ENCODE peak calls at places on chromosomes 4 and X, in nine cellular contexts. One of them, this sample, is unnamed. For H3K4me1, the result is how much of the 10 kb centered on the place peaks cover.

GRCh38 chr4:114378306-114378903 is 220.2 kb upstream of the UGT8 start:
- DNase-seq in H9: no peak
- DNase-seq in aorta: no peak
- DNase-seq in left lung: no peak
- DNase-seq in stomach: no peak
- DNase-seq in foreskin keratinocyte: no peak
- DNase-seq in vagina: no peak
- DNase-seq in psoas muscle: no peak
- DNase-seq in prostate gland: peak
- DNase-seq in this sample: peak

GRCh38 chr4:62640296-62640695 is 1440.2 kb downstream of the ADGRL3 start:
- DNase-seq in H9: no peak
- DNase-seq in aorta: no peak
- DNase-seq in left lung: no peak
- DNase-seq in stomach: no peak
- DNase-seq in foreskin keratinocyte: peak
- DNase-seq in vagina: no peak
- DNase-seq in psoas muscle: no peak
- DNase-seq in prostate gland: no peak
- DNase-seq in this sample: peak

GRCh38 chr4:99859618-99860017 is 34.6 kb downstream of the LAMTOR3 start:
- DNase-seq in H9: no peak
- DNase-seq in aorta: no peak
- DNase-seq in left lung: no peak
- DNase-seq in stomach: no peak
- DNase-seq in foreskin keratinocyte: no peak
- DNase-seq in vagina: no peak
- DNase-seq in psoas muscle: no peak
- DNase-seq in prostate gland: no peak
- DNase-seq in this sample: no peak

GRCh38 chr4:54664400-54664799 is 6.6 kb downstream of the KIT start:
- DNase-seq in H9: no peak
- DNase-seq in aorta: no peak
- DNase-seq in left lung: no peak
- DNase-seq in stomach: no peak
- DNase-seq in foreskin keratinocyte: no peak
- DNase-seq in vagina: no peak
- DNase-seq in psoas muscle: no peak
- DNase-seq in prostate gland: no peak
- DNase-seq in this sample: no peak

GRCh38 chr4:159283697-159284492 is 181.0 kb downstream of the RAPGEF2 start:
- DNase-seq in H9: no peak
- DNase-seq in aorta: no peak
- DNase-seq in left lung: no peak
- DNase-seq in stomach: no peak
- DNase-seq in foreskin keratinocyte: peak
- DNase-seq in vagina: no peak
- DNase-seq in psoas muscle: no peak
- DNase-seq in prostate gland: no peak
- DNase-seq in this sample: peak

GRCh38 chrX:101257448-101258259 is 33.5 kb downstream of the TAF7L start:
- DNase-seq in H9: no peak
- DNase-seq in aorta: no peak
- DNase-seq in left lung: no peak
- DNase-seq in stomach: no peak
- DNase-seq in foreskin keratinocyte: no peak
- DNase-seq in vagina: no peak
- DNase-seq in psoas muscle: no peak
- DNase-seq in prostate gland: no peak
- DNase-seq in this sample: peak

GRCh38 chr4:79402452-79402851 is 5.6 kb downstream of the GK2 start:
- DNase-seq in H9: no peak
- DNase-seq in aorta: no peak
- DNase-seq in left lung: no peak
- DNase-seq in stomach: no peak
- DNase-seq in foreskin keratinocyte: no peak
- DNase-seq in vagina: no peak
- DNase-seq in psoas muscle: no peak
- DNase-seq in prostate gland: no peak
- DNase-seq in this sample: no peak

GRCh38 chr4:85734446-85734845 is 259.5 kb downstream of the ARHGAP24 start:
- DNase-seq in H9: no peak
- DNase-seq in aorta: no peak
- DNase-seq in left lung: no peak
- DNase-seq in stomach: no peak
- DNase-seq in foreskin keratinocyte: no peak
- DNase-seq in vagina: no peak
- DNase-seq in psoas muscle: no peak
- DNase-seq in prostate gland: no peak
- DNase-seq in this sample: peak

GRCh38 chr4:77157859-77158486 is 966 bp downstream of the CCNG2 start:
- DNase-seq in H9: peak
- DNase-seq in aorta: peak
- DNase-seq in left lung: peak
- DNase-seq in stomach: peak
- DNase-seq in foreskin keratinocyte: peak
- DNase-seq in vagina: peak
- DNase-seq in psoas muscle: peak
- DNase-seq in prostate gland: peak
- DNase-seq in this sample: peak

GRCh38 chr4:7565483-7565882 is 130.8 kb upstream of the PSAPL1 start:
- DNase-seq in H9: no peak
- DNase-seq in aorta: no peak
- DNase-seq in left lung: no peak
- DNase-seq in stomach: no peak
- DNase-seq in foreskin keratinocyte: no peak
- DNase-seq in vagina: no peak
- DNase-seq in psoas muscle: no peak
- DNase-seq in prostate gland: no peak
- DNase-seq in this sample: no peak

GRCh38 chr4:7573692-7574091 is 139.0 kb upstream of the PSAPL1 start:
- DNase-seq in H9: no peak
- DNase-seq in aorta: no peak
- DNase-seq in left lung: no peak
- DNase-seq in stomach: no peak
- DNase-seq in foreskin keratinocyte: no peak
- DNase-seq in vagina: no peak
- DNase-seq in psoas muscle: no peak
- DNase-seq in prostate gland: no peak
- DNase-seq in this sample: no peak

GRCh38 chr4:7571001-7571400 is 136.3 kb upstream of the PSAPL1 start:
- DNase-seq in H9: no peak
- DNase-seq in aorta: no peak
- DNase-seq in left lung: no peak
- DNase-seq in stomach: no peak
- DNase-seq in foreskin keratinocyte: no peak
- DNase-seq in vagina: no peak
- DNase-seq in psoas muscle: no peak
- DNase-seq in prostate gland: no peak
- DNase-seq in this sample: no peak

GRCh38 chr4:7571736-7572135 is 137.0 kb upstream of the PSAPL1 start:
- DNase-seq in H9: no peak
- DNase-seq in aorta: no peak
- DNase-seq in left lung: no peak
- DNase-seq in stomach: no peak
- DNase-seq in foreskin keratinocyte: no peak
- DNase-seq in vagina: no peak
- DNase-seq in psoas muscle: no peak
- DNase-seq in prostate gland: no peak
- DNase-seq in this sample: no peak

DNA sequence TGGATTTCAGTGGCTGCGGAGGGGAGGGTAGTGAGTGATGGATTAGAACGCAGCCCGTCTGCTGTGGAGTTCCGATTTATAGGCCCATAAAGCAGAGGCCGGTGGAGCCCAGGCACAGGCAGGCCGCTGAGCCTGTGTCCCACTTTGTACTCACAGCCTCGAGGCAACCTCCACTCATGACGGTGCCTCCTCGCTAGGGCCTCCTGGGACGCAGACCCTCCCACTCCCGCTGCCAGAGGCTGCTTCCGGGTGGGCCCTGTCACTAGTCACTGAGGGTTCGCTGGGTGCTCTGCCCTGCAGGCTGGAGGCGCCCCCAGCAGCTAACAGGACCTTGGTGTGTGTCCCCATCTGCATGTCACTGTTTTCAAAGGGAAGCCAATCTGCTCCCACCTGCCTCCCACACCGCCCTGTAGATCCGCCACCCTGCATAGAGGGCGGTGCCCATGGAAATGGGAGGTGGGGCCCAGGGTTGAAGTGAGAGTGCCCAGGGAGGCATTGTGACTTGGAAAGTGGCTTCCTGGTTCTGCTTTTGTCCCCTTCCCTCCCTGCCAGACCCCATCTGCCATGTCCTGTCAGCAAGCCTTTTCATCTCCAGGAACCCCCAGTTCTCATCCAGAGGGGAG is 135.5 kb upstream of the PSAPL1 start:
- DNase-seq in H9: no peak
- DNase-seq in aorta: no peak
- DNase-seq in left lung: no peak
- DNase-seq in stomach: no peak
- DNase-seq in foreskin keratinocyte: no peak
- DNase-seq in vagina: no peak
- DNase-seq in psoas muscle: no peak
- DNase-seq in prostate gland: no peak
- DNase-seq in this sample: no peak
- H3K27ac ChIP-seq in H9: no peak
- H3K27ac ChIP-seq in aorta: no peak
- H3K27ac ChIP-seq in left lung: no peak
- H3K27ac ChIP-seq in stomach: no peak
- H3K27ac ChIP-seq in foreskin keratinocyte: no peak
- H3K27ac ChIP-seq in vagina: no peak
- H3K27ac ChIP-seq in psoas muscle: no peak
- H3K27ac ChIP-seq in prostate gland: no peak
- H3K27ac ChIP-seq in this sample: no peak

GRCh38 chrX:24149346-24150050 is at the start of gene ZFX:
- DNase-seq in H9: peak
- DNase-seq in aorta: peak
- DNase-seq in left lung: peak
- DNase-seq in stomach: peak
- DNase-seq in foreskin keratinocyte: no peak
- DNase-seq in vagina: no peak
- DNase-seq in psoas muscle: peak
- DNase-seq in prostate gland: peak
- DNase-seq in this sample: peak
- H3K4me1 ChIP-seq in H9: under half
- H3K4me1 ChIP-seq in aorta: under half
- H3K4me1 ChIP-seq in left lung: under half
- H3K4me1 ChIP-seq in stomach: half or more
- H3K4me1 ChIP-seq in foreskin keratinocyte: under half
- H3K4me1 ChIP-seq in vagina: half or more
- H3K4me1 ChIP-seq in psoas muscle: half or more
- H3K4me1 ChIP-seq in prostate gland: under half
- H3K4me1 ChIP-seq in this sample: under half

GRCh38 chr4:151408380-151408629 is 671 bp upstream of the FHIP1A start:
- DNase-seq in H9: no peak
- DNase-seq in aorta: no peak
- DNase-seq in left lung: no peak
- DNase-seq in stomach: no peak
- DNase-seq in foreskin keratinocyte: no peak
- DNase-seq in vagina: no peak
- DNase-seq in psoas muscle: no peak
- DNase-seq in prostate gland: no peak
- DNase-seq in this sample: no peak
- H3K27ac ChIP-seq in H9: peak
- H3K27ac ChIP-seq in aorta: no peak
- H3K27ac ChIP-seq in left lung: peak
- H3K27ac ChIP-seq in stomach: peak
- H3K27ac ChIP-seq in foreskin keratinocyte: peak
- H3K27ac ChIP-seq in vagina: peak
- H3K27ac ChIP-seq in psoas muscle: peak
- H3K27ac ChIP-seq in prostate gland: peak
- H3K27ac ChIP-seq in this sample: no peak

GRCh38 chr4:1248262-1249147 is at the start of gene CTBP1:
- DNase-seq in H9: peak
- DNase-seq in aorta: peak
- DNase-seq in left lung: peak
- DNase-seq in stomach: peak
- DNase-seq in foreskin keratinocyte: peak
- DNase-seq in vagina: peak
- DNase-seq in psoas muscle: peak
- DNase-seq in prostate gland: peak
- DNase-seq in this sample: peak

GRCh38 chr4:1250921-1251772 is 2.2 kb upstream of the CTBP1 start:
- DNase-seq in H9: no peak
- DNase-seq in aorta: peak
- DNase-seq in left lung: no peak
- DNase-seq in stomach: no peak
- DNase-seq in foreskin keratinocyte: no peak
- DNase-seq in vagina: no peak
- DNase-seq in psoas muscle: peak
- DNase-seq in prostate gland: no peak
- DNase-seq in this sample: no peak

GRCh38 chr4:1249148-1249730 is 309 bp upstream of the CTBP1 start:
- DNase-seq in H9: peak
- DNase-seq in aorta: peak
- DNase-seq in left lung: peak
- DNase-seq in stomach: peak
- DNase-seq in foreskin keratinocyte: no peak
- DNase-seq in vagina: peak
- DNase-seq in psoas muscle: peak
- DNase-seq in prostate gland: peak
- DNase-seq in this sample: peak

GRCh38 chr4:1250527-1250812 is 1.5 kb upstream of the CTBP1 start:
- DNase-seq in H9: no peak
- DNase-seq in aorta: peak
- DNase-seq in left lung: no peak
- DNase-seq in stomach: no peak
- DNase-seq in foreskin keratinocyte: no peak
- DNase-seq in vagina: peak
- DNase-seq in psoas muscle: peak
- DNase-seq in prostate gland: no peak
- DNase-seq in this sample: no peak

DNA sequence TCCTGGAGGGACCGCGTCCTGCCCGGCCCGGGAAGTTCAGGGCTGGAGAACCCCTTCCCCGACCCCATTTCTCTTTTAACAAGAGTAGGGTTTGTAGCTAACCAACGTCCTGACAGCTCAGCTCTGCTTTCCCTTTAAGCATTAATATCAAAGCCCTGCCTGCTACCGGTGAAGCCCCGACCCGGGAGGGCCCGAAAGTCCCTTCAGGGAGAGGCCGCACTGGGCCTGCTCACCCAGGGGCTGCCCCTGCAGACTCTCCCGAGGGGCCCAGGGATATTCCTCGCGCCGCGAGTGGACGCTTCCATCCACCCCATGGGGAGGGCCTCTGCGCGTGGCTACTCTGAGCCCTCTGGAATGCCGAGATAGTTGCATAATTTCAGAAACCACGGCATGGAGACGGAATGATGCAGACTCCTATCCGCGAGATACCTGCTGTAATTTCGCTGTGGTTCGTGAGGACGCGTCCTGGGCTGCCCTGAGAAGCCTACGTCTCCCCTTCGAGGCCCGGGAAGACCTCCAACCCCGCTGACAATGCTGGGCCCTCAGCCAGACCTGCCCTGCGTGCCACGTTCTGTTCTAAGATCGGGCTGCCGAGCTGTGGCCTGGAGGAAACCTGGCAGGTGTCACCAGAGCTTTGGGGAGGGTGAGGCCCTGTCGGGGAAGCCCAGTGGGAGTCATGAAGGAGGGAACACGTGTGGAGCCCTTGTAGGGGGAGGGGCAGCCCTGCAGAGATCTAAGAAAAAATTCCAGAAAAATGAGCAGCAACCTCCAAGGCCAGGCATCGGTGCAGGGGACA is 999 bp upstream of the CTBP1 start:
- DNase-seq in H9: peak
- DNase-seq in aorta: peak
- DNase-seq in left lung: peak
- DNase-seq in stomach: no peak
- DNase-seq in foreskin keratinocyte: no peak
- DNase-seq in vagina: peak
- DNase-seq in psoas muscle: peak
- DNase-seq in prostate gland: no peak
- DNase-seq in this sample: peak
- H3K4me1 ChIP-seq in H9: under half
- H3K4me1 ChIP-seq in aorta: under half
- H3K4me1 ChIP-seq in left lung: under half
- H3K4me1 ChIP-seq in stomach: under half
- H3K4me1 ChIP-seq in foreskin keratinocyte: under half
- H3K4me1 ChIP-seq in vagina: half or more
- H3K4me1 ChIP-seq in psoas muscle: half or more
- H3K4me1 ChIP-seq in prostate gland: under half
- H3K4me1 ChIP-seq in this sample: under half